ENCODE peak calls at places on chromosomes 1 and 21, in nine cellular contexts. J is GM03348; S is OCI-LY7; F is right atrium auricular region; T is dorsolateral prefrontal cortex; O is stimulated activated CD4-positive, alpha-beta T cell treated with anti-CD3 and anti-CD28 coated beads, TNF-alpha, amount 100 ng/mL, for 1 hour; P is mammary epithelial cell; R is stimulated activated CD8-positive, alpha-beta memory T cell treated with anti-CD3 and anti-CD28 coated beads, Interleukin-2, amount 100 ng/mL, for 48 hours; Y is left ventricle myocardium inferior. G is an unnamed sample.

GRCh38 chr1:90640325-90640724 is 76.8 kb downstream of the BARHL2 start:
- DNase-seq in J (no peak), S (no peak), F (no peak), T (no peak), O (no peak), P (no peak), R (no peak), Y (no peak), G (no peak)

GRCh38 chr1:171017431-171017830 is 73.3 kb upstream of the FMO3 start:
- DNase-seq in J (no peak), S (no peak), F (no peak), T (no peak), O (no peak), P (no peak), R (no peak), Y (no peak), G (no peak)

GRCh38 chr21:35732788-35733187 is 327.5 kb downstream of the SETD4 start:
- DNase-seq in J (no peak), S (no peak), F (no peak), T (no peak), O (no peak), P (no peak), R (no peak), Y (no peak), G (no peak)

GRCh38 chr1:177809844-177810243 is 160.0 kb downstream of the SEC16B start:
- DNase-seq in J (no peak), S (no peak), F (no peak), T (no peak), O (no peak), P (no peak), R (no peak), Y (no peak), G (no peak)

GRCh38 chr1:110829955-110830553 is 42.9 kb upstream of the CD53 start:
- DNase-seq in J (peak; percentile 17), S (peak; percentile 80), F (no peak), T (no peak), O (peak; percentile 0), P (peak; percentile 29), R (no peak), Y (no peak), G (no peak)

GRCh38 chr1:2231667-2232254 is 3.6 kb downstream of the SKI start:
- DNase-seq in J (peak; percentile 91), S (no peak), F (peak; percentile 95), T (peak; percentile 71), O (peak; percentile 63), P (peak; percentile 82), R (peak; percentile 67), Y (peak; percentile 82), G (peak; percentile 71)

GRCh38 chr1:108877858-108878257 is 1.1 kb downstream of the GPSM2 start:
- DNase-seq in J (no peak), S (peak; percentile 36), F (no peak), T (no peak), O (no peak), P (no peak), R (no peak), Y (no peak), G (no peak)

GRCh38 chr1:246142320-246142893 is 364.7 kb downstream of the SMYD3 start:
- DNase-seq in J (peak; percentile 73), S (no peak), F (no peak), T (no peak), O (no peak), P (peak; percentile 95), R (no peak), Y (no peak), G (no peak)

GRCh38 chr1:192559115-192560006 is 16.2 kb upstream of the RGS1 start:
- DNase-seq in J (peak; percentile 66), S (no peak), F (no peak), T (no peak), O (no peak), P (peak; percentile 71), R (no peak), Y (no peak), G (no peak)

GRCh38 chr1:54239603-54240002 is 39.6 kb downstream of the MRPL37 start:
- DNase-seq in J (no peak), S (no peak), F (no peak), T (peak; percentile 46), O (no peak), P (no peak), R (no peak), Y (no peak), G (no peak)

GRCh38 chr1:204567067-204567466 is 50.9 kb downstream of the MDM4 start:
- DNase-seq in J (no peak), S (no peak), F (no peak), T (no peak), O (no peak), P (no peak), R (no peak), Y (no peak), G (no peak)

GRCh38 chr1:165290143-165290542 is 66.4 kb downstream of the LMX1A start:
- DNase-seq in J (peak; percentile 18), S (no peak), F (no peak), T (no peak), O (no peak), P (peak; percentile 4), R (no peak), Y (no peak), G (no peak)

GRCh38 chr1:200075522-200075921 is 48.0 kb downstream of the NR5A2 start:
- DNase-seq in J (no peak), S (peak; percentile 42), F (no peak), T (no peak), O (no peak), P (no peak), R (no peak), Y (no peak), G (no peak)

GRCh38 chr1:193537266-193538003 is 351.0 kb upstream of the B3GALT2 start:
- DNase-seq in J (no peak), S (peak; percentile 90), F (no peak), T (no peak), O (no peak), P (no peak), R (peak; percentile 48), Y (no peak), G (no peak)

GRCh38 chr1:5481889-5482288 is 510.3 kb downstream of the NPHP4 start:
- DNase-seq in J (no peak), S (peak; percentile 24), F (no peak), T (no peak), O (peak; percentile 9), P (no peak), R (peak; percentile 14), Y (no peak), G (no peak)

GRCh38 chr1:47692196-47692595 is 254.4 kb downstream of the FOXD2 start:
- DNase-seq in J (no peak), S (no peak), F (no peak), T (no peak), O (no peak), P (no peak), R (no peak), Y (no peak), G (no peak)

GRCh38 chr1:51728611-51729155 is 111.8 kb downstream of the OSBPL9 start:
- DNase-seq in J (no peak), S (peak; percentile 34), F (no peak), T (no peak), O (no peak), P (no peak), R (no peak), Y (no peak), G (no peak)

GRCh38 chr1:204150702-204151561 is 912 bp downstream of the ETNK2 start:
- DNase-seq in J (no peak), S (no peak), F (peak; percentile 71), T (no peak), O (no peak), P (no peak), R (no peak), Y (no peak), G (no peak)

GRCh38 chr1:98749152-98749756 is 87.7 kb downstream of the SNX7 start:
- DNase-seq in J (peak; percentile 19), S (peak; percentile 37), F (no peak), T (no peak), O (no peak), P (no peak), R (no peak), Y (no peak), G (no peak)

GRCh38 chr1:39672551-39672947 is 642 bp upstream of the NT5C1A start:
- DNase-seq in J (no peak), S (no peak), F (no peak), T (no peak), O (no peak), P (no peak), R (no peak), Y (no peak), G (no peak)

GRCh38 chr1:218585565-218586184 is 240.5 kb downstream of the TGFB2 start:
- DNase-seq in J (peak; percentile 9), S (no peak), F (no peak), T (no peak), O (no peak), P (peak; percentile 81), R (no peak), Y (no peak), G (no peak)

G was measured in substantia nigra.